ENCODE peak calls at places on chromosome 21, in eight cellular contexts. N is putamen; Y is GM03348; X is T-helper 2 cell; I is natural killer cell treated with Interleukin-12 subunit alpha and Interleukin-12 subunit beta and Interleukin-15 and Interleukin-18, amount 100 ng/mL, for 72 hours; S is AG04450; U is GM12891; M is activated naive CD4-positive, alpha-beta T cell treated with anti-CD3 and anti-CD28 coated beads, Interleukin-2, amount 50 U/mL, for 16 hours. D is an unnamed sample.

GRCh38 chr21:26443867-26444266 is 129.2 kb downstream of the CYYR1 start:
- DNase-seq in Y (peak), I (no peak), X (no peak), U (no peak), M (no peak), N (no peak), S (no peak), D (no peak)

GRCh38 chr21:18517905-18518566 is 114.5 kb upstream of the TMPRSS15 start:
- DNase-seq in Y (no peak), N (no peak), U (no peak), S (no peak), X (no peak), I (no peak), M (no peak), D (peak)

GRCh38 chr21:42572906-42573495 is 59.3 kb downstream of the SLC37A1 start:
- DNase-seq in M (no peak), X (no peak), Y (no peak), U (no peak), N (no peak), S (no peak), I (no peak), D (no peak)

GRCh38 chr21:34922487-34922886 is 126.6 kb downstream of the RUNX1 start:
- DNase-seq in U (no peak), N (no peak), Y (no peak), S (no peak), M (no peak), X (no peak), I (no peak), D (no peak)

GRCh38 chr21:45041351-45041805 is 33.0 kb upstream of the ADARB1 start:
- DNase-seq in I (no peak), M (no peak), X (no peak), Y (peak), S (no peak), N (no peak), U (no peak), D (no peak)

GRCh38 chr21:46599251-46599572 is 5.7 kb downstream of the S100B start:
- DNase-seq in X (no peak), Y (peak), S (peak), I (no peak), M (no peak), N (no peak), U (no peak), D (no peak)

GRCh38 chr21:46115441-46116188 is 17.7 kb downstream of the COL6A2 start:
- DNase-seq in N (no peak), U (no peak), I (peak), S (no peak), X (no peak), M (peak), Y (no peak), D (no peak)

GRCh38 chr21:33688343-33688742 is 46.0 kb downstream of the ITSN1 start:
- DNase-seq in M (no peak), X (no peak), U (no peak), N (no peak), S (no peak), I (no peak), Y (peak), D (no peak)

GRCh38 chr21:42426424-42426823 is 22.7 kb downstream of the UBASH3A start:
- DNase-seq in U (no peak), N (no peak), I (no peak), X (no peak), M (no peak), Y (no peak), S (no peak), D (no peak)

GRCh38 chr21:43864313-43864805 is 664 bp upstream of the AGPAT3 start:
- DNase-seq in N (no peak), I (peak), S (no peak), M (peak), U (peak), X (peak), Y (peak), D (no peak)

GRCh38 chr21:16605588-16605987 is 875.8 kb downstream of the USP25 start:
- DNase-seq in Y (no peak), S (no peak), X (no peak), M (no peak), U (no peak), I (no peak), N (peak), D (peak)

GRCh38 chr21:42221581-42222345 is 2.8 kb downstream of the ABCG1 start:
- DNase-seq in S (peak), I (no peak), Y (no peak), U (no peak), N (no peak), X (no peak), M (no peak), D (peak)

GRCh38 chr21:32687946-32688345 is 39.9 kb downstream of the SYNJ1 start:
- DNase-seq in S (no peak), X (no peak), M (no peak), U (no peak), N (no peak), I (no peak), Y (no peak), D (no peak)

GRCh38 chr21:33789697-33790096 is 125.9 kb downstream of the ATP5PO start:
- DNase-seq in X (no peak), M (no peak), Y (peak), U (no peak), I (no peak), N (no peak), S (no peak), D (no peak)

GRCh38 chr21:46145840-46146691 is 9.3 kb downstream of the FTCD start:
- DNase-seq in X (no peak), N (no peak), U (no peak), I (peak), S (no peak), Y (no peak), M (no peak), D (no peak)

GRCh38 chr21:44368711-44369446 is 15.5 kb downstream of the TRPM2 start:
- DNase-seq in M (no peak), Y (no peak), U (no peak), S (no peak), X (no peak), I (no peak), N (peak), D (no peak)

GRCh38 chr21:41610042-41610839 is 102.3 kb upstream of the TMPRSS2 start:
- DNase-seq in N (no peak), I (peak), S (no peak), M (peak), U (peak), Y (peak), X (peak), D (peak)

GRCh38 chr21:35057428-35057827 is 8.3 kb upstream of the RUNX1 start:
- DNase-seq in N (no peak), Y (no peak), S (no peak), I (peak), X (peak), U (no peak), M (no peak), D (no peak)

GRCh38 chr21:43021191-43021590 is 46.8 kb downstream of the PKNOX1 start:
- DNase-seq in S (no peak), Y (no peak), I (no peak), U (no peak), N (no peak), M (no peak), X (no peak), D (no peak)

GRCh38 chr21:25373126-25374082 is 233.9 kb downstream of the MRPL39 start:
- DNase-seq in N (no peak), I (no peak), M (no peak), X (no peak), U (no peak), S (no peak), Y (no peak), D (no peak)

GRCh38 chr21:31670065-31670464 is 10.6 kb downstream of the SOD1 start:
- DNase-seq in X (no peak), I (no peak), U (no peak), Y (no peak), N (no peak), S (no peak), M (no peak), D (no peak)

GRCh38 chr21:46189213-46189958 is 5.1 kb upstream of the SPATC1L start:
- DNase-seq in X (no peak), N (no peak), S (no peak), U (no peak), M (no peak), I (no peak), Y (peak), D (peak)

GRCh38 chr21:16709866-16710550 is 802.8 kb upstream of the CXADR start:
- DNase-seq in M (no peak), N (no peak), Y (peak), U (no peak), I (no peak), X (no peak), S (peak), D (no peak)

GRCh38 chr21:14991957-14992356 is 72.8 kb downstream of the NRIP1 start:
- DNase-seq in N (no peak), I (no peak), M (no peak), X (no peak), U (no peak), S (no peak), Y (no peak), D (no peak)

GRCh38 chr21:35291963-35292627 is 243.0 kb upstream of the RUNX1 start:
- DNase-seq in Y (no peak), N (no peak), X (no peak), S (no peak), I (no peak), M (no peak), U (no peak), D (no peak)

GRCh38 chr21:43812139-43812821 is 22.9 kb downstream of the RRP1 start:
- DNase-seq in U (no peak), S (no peak), I (no peak), M (no peak), N (no peak), X (no peak), Y (peak), D (no peak)

GRCh38 chr21:44527156-44527982 is 12.6 kb downstream of the KRTAP10-1 start:
- DNase-seq in I (peak), X (no peak), N (no peak), Y (no peak), M (no peak), S (no peak), U (no peak), D (no peak)

GRCh38 chr21:42133131-42133530 is 62.0 kb downstream of the UMODL1 start:
- DNase-seq in X (no peak), I (no peak), M (no peak), S (no peak), Y (no peak), N (no peak), U (no peak), D (no peak)

GRCh38 chr21:36337099-36337509 is 17.1 kb downstream of the MORC3 start:
- DNase-seq in I (no peak), S (no peak), M (no peak), N (no peak), U (no peak), X (no peak), Y (peak), D (no peak)

GRCh38 chr21:44413566-44414290 is 41.6 kb upstream of the LRRC3 start:
- DNase-seq in M (no peak), U (no peak), I (no peak), N (no peak), X (no peak), Y (no peak), S (no peak), D (no peak)

GRCh38 chr21:41726970-41727783 is 39.7 kb downstream of the RIPK4 start:
- DNase-seq in U (no peak), Y (peak), S (no peak), N (no peak), I (peak), M (no peak), X (no peak), D (no peak)

GRCh38 chr21:38987551-38988210 is 182.0 kb downstream of the ETS2 start:
- DNase-seq in X (no peak), Y (no peak), M (no peak), N (no peak), S (no peak), U (no peak), I (peak), D (no peak)

GRCh38 chr21:45253633-45254556 is 33.8 kb downstream of the POFUT2 start:
- DNase-seq in S (no peak), N (no peak), U (no peak), M (no peak), I (no peak), Y (no peak), X (no peak), D (no peak)

GRCh38 chr21:29649370-29649963 is 290.3 kb downstream of the GRIK1 start:
- DNase-seq in M (no peak), U (no peak), I (no peak), X (no peak), N (no peak), Y (no peak), S (no peak), D (no peak)

GRCh38 chr21:29793712-29794111 is 146.1 kb downstream of the GRIK1 start:
- DNase-seq in U (no peak), I (no peak), X (no peak), N (no peak), Y (no peak), M (no peak), S (no peak), D (no peak)

GRCh38 chr21:35924714-35925301 is 135.5 kb downstream of the SETD4 start:
- DNase-seq in Y (peak), N (no peak), I (no peak), U (no peak), X (no peak), S (peak), M (peak), D (no peak)

GRCh38 chr21:43767980-43768867 is 7.9 kb downstream of the CSTB start:
- DNase-seq in M (no peak), I (no peak), Y (peak), X (no peak), S (peak), U (no peak), N (no peak), D (no peak)

GRCh38 chr21:44927587-44928461 is 7.1 kb upstream of the ITGB2 start:
- DNase-seq in N (peak), I (peak), X (peak), U (no peak), S (no peak), M (peak), Y (peak), D (no peak)